ENCODE peak calls at places on chromosomes 11 and 22, in five cellular contexts. X is activated CD8-positive, alpha-beta T cell treated with anti-CD3 and anti-CD28 coated beads for 36 hours; E is Calu3; U is progenitor cell of endocrine pancreas; C is AG09309. Y is an unnamed sample.

GRCh38 chr22:32059426-32059825 is 16.4 kb downstream of the SLC5A1 start:
- DNase-seq in X (no peak), E (no peak), U (no peak), C (no peak), Y (no peak)

GRCh38 chr11:36233226-36233625 is 56.0 kb downstream of the COMMD9 start:
- DNase-seq in X (no peak), E (no peak), U (no peak), C (no peak), Y (no peak)

GRCh38 chr11:128039140-128040021 is 548.0 kb downstream of the ETS1 start:
- DNase-seq in X (peak), E (peak), U (no peak), C (peak), Y (no peak)

GRCh38 chr22:38881464-38881871 is 9.5 kb upstream of the CBX6 start:
- DNase-seq in X (no peak), E (no peak), U (no peak), C (peak), Y (no peak)

GRCh38 chr22:49546811-49547585 is 280.7 kb downstream of the BRD1 start:
- DNase-seq in X (no peak), E (no peak), U (no peak), C (no peak), Y (no peak)

GRCh38 chr11:117814766-117815261 is 9.7 kb downstream of the FXYD2 start:
- DNase-seq in X (peak), E (peak), U (no peak), C (no peak), Y (peak)

GRCh38 chr11:101582242-101583052 is 1.4 kb downstream of the TRPC6 start:
- DNase-seq in X (no peak), E (no peak), U (no peak), C (no peak), Y (peak)

GRCh38 chr11:3867209-3868071 is 12.0 kb downstream of the STIM1 start:
- DNase-seq in X (peak), E (no peak), U (no peak), C (no peak), Y (no peak)

GRCh38 chr11:6418958-6419611 is at the start of gene APBB1:
- DNase-seq in X (peak), E (peak), U (peak), C (no peak), Y (peak)

GRCh38 chr11:27317751-27318150 is 45.3 kb downstream of the CCDC34 start:
- DNase-seq in X (no peak), E (peak), U (no peak), C (no peak), Y (no peak)

GRCh38 chr22:38850941-38851849 is 7.4 kb upstream of the NPTXR start:
- DNase-seq in X (no peak), E (no peak), U (no peak), C (no peak), Y (no peak)

GRCh38 chr11:64566042-64566914 is 24.7 kb upstream of the SLC22A12 start:
- DNase-seq in X (peak), E (peak), U (no peak), C (peak), Y (no peak)

GRCh38 chr22:30249049-30250038 is 2.8 kb upstream of the LIF start:
- DNase-seq in X (no peak), E (peak), U (no peak), C (no peak), Y (no peak)

GRCh38 chr22:45867118-45867905 is 109.7 kb downstream of the WNT7B start:
- DNase-seq in X (no peak), E (no peak), U (no peak), C (no peak), Y (peak)
- TF ChIP-seq CTCF in X (no peak), E (no peak), U (peak), C (no peak), Y (peak)

GRCh38 chr22:19896665-19897355 is 42.1 kb upstream of the GNB1L start:
- DNase-seq in X (peak), E (no peak), U (no peak), C (no peak), Y (no peak)
- TF ChIP-seq CTCF in X (no peak), E (no peak), U (no peak), C (no peak), Y (no peak)

DNA sequence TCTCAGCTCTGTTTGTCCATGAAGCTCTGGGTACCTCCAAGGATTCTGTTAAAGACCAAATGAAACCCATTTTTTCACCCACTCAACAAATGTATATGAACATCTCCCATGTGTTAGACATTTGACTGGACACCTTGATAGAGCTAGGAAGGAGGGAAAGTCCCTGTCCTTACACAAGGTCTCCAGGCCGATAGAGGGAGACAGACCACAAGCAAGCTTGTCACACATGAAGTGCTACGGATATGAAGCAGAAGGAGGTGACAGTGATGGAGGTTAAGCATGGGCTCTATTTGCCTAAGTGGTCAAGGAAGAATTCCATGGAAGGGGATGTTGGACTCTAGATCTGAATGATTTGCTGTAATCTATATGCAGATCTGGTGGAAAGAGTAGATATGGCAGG is 138.5 kb downstream of the MYO18B start:
- DNase-seq in X (no peak), E (peak), U (no peak), C (no peak), Y (no peak)
- TF ChIP-seq CTCF in X (no peak), E (no peak), U (no peak), C (no peak), Y (peak)

GRCh38 chr22:42901790-42902508 is 44.9 kb upstream of the ARFGAP3 start:
- DNase-seq in X (no peak), E (no peak), U (no peak), C (no peak), Y (no peak)
- TF ChIP-seq CTCF in X (peak), E (peak), U (peak), C (peak), Y (peak)

DNA sequence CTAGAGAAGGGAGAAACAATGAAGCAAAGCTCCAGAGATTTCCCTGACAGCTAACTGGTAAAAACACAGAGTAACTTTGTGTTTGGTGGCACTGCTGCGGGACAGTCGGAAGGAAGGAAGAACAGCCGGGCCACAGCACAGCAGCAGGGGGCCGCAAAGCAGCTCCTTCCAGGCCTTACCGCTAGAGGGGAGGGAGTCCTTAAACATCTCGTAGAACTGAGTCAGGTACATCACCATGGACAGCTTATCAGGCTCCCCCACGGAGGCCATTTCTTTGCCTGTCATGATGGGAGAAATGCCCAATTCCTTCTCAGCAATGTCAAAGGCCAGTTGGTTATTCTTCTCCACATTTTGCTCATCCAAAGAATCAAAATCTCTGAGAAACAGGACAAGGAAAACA is 114.6 kb upstream of the BID start:
- DNase-seq in X (no peak), E (no peak), U (no peak), C (no peak), Y (no peak)
- TF ChIP-seq CTCF in X (no peak), E (no peak), U (peak), C (peak), Y (no peak)

DNA sequence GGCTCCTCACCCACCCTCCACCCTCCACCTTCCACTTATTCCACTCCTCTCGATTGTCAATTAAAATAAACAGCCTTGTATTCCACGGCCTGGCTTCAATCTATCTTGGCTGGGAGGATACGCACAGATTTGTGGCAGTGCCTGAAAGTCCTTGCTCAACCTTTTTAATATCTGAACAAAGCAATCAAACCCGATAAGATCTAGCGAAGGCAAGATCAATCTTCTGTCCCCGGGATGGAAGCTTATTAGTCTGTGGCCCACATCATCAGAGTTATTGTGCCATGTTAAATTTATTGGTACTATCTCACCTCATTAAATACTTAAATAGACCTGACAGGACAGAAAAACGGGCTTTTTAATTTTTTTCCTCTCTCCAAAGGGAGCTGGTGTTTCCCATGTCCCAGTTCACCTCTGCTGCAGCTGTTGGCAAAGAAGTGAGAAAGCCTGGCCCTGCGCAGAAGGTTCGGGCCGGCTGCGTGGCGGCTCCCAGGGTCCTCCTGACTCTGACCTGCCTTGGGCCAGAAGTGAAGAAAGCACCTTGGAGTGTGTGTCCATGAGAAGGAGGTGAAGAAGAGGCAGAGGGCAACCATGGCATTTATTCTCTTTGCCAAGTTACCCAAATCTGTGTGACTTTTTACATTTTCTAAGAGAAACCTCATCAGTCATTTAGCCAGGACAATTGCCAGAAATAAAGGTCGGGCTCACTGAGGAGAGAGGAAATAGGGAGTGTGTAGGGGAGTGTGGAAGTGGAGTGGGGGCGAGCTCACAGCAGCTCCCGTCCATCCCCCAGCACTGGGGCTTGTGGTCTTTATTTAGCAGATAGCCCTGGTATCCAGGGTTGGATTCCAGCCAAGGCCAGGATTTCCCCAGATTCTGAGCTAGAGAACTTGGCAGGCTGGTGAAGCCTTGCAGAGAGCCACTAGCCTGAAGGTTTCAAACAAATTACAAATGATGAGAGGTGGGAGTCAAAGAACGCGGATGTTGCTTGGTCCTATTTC is 102.3 kb upstream of the CADM1 start:
- DNase-seq in X (no peak), E (no peak), U (no peak), C (peak), Y (no peak)
- TF ChIP-seq CTCF in X (no peak), E (no peak), U (no peak), C (no peak), Y (no peak)

Y was measured in GM13976.